ENCODE peak calls at places on chromosomes 6 and 20, in five cellular contexts. X is thyroid gland, V is pancreas, D is testis, K is IMR-90. G is an unnamed sample. For H3K4me1, the result is how much of the 10 kb centered on the place peaks cover.

GRCh38 chr6:53151676-53152075 is 3.0 kb upstream of the GCM1 start:
- DNase-seq in D (no peak), V (no peak), K (no peak), X (no peak), G (peak)

GRCh38 chr20:41054463-41055230 is 26.0 kb downstream of the TOP1 start:
- DNase-seq in K (no peak), D (no peak), X (no peak), V (no peak), G (peak)

GRCh38 chr6:148523051-148523450 is 180.4 kb downstream of the SASH1 start:
- DNase-seq in K (peak), D (no peak), X (no peak), V (no peak), G (no peak)

GRCh38 chr6:166936079-166936787 is 20.1 kb downstream of the RNASET2 start:
- DNase-seq in D (no peak), V (no peak), X (no peak), K (no peak), G (no peak)

GRCh38 chr6:7881765-7882500 is 28.7 kb downstream of the TXNDC5 start:
- DNase-seq in V (no peak), K (no peak), X (no peak), D (no peak), G (no peak)

GRCh38 chr6:106143582-106144139 is 57.5 kb downstream of the PRDM1 start:
- DNase-seq in K (no peak), X (no peak), D (no peak), V (no peak), G (no peak)

GRCh38 chr20:49132995-49133451 is 55.1 kb downstream of the STAU1 start:
- DNase-seq in K (peak), X (peak), D (no peak), V (no peak), G (peak)

GRCh38 chr6:78308025-78308424 is 559.3 kb upstream of the IRAK1BP1 start:
- DNase-seq in D (no peak), X (no peak), K (no peak), V (no peak), G (peak)

GRCh38 chr6:135393289-135393688 is 104.3 kb downstream of the AHI1 start:
- DNase-seq in D (no peak), V (no peak), X (no peak), K (no peak), G (no peak)

GRCh38 chr20:54028276-54029011 is 42.0 kb downstream of the BCAS1 start:
- DNase-seq in V (no peak), X (no peak), K (no peak), D (no peak), G (no peak)

GRCh38 chr20:56463428-56463827 is 5.0 kb upstream of the RTF2 start:
- DNase-seq in X (no peak), D (no peak), K (no peak), V (no peak), G (no peak)

GRCh38 chr6:133436652-133437051 is 195.5 kb downstream of the EYA4 start:
- DNase-seq in V (no peak), D (no peak), X (no peak), K (peak), G (no peak)

GRCh38 chr6:89644864-89645263 is 6.3 kb upstream of the LYRM2 start:
- DNase-seq in D (no peak), X (no peak), K (no peak), V (no peak), G (no peak)

GRCh38 chr6:158554611-158555361 is 5.1 kb upstream of the TMEM181 start:
- DNase-seq in K (peak), D (peak), X (no peak), V (no peak), G (no peak)

GRCh38 chr20:8837396-8837795 is 231.5 kb upstream of the PLCB4 start:
- DNase-seq in V (no peak), X (no peak), K (peak), D (no peak), G (no peak)

GRCh38 chr6:168116446-168116974 is 37.5 kb upstream of the FRMD1 start:
- DNase-seq in X (no peak), D (no peak), K (no peak), V (peak), G (no peak)

GRCh38 chr20:53642196-53643030 is 48.8 kb upstream of the ZNF217 start:
- DNase-seq in V (no peak), X (peak), D (no peak), K (peak), G (no peak)

GRCh38 chr20:362271-363254 is 15.7 kb downstream of the NRSN2 start:
- DNase-seq in V (peak), K (peak), D (peak), X (peak), G (peak)

GRCh38 chr6:149884215-149884614 is 13.7 kb downstream of the RAET1E start:
- DNase-seq in V (no peak), K (peak), D (peak), X (peak), G (no peak)

GRCh38 chr20:47205577-47206123 is 150.8 kb downstream of the ZMYND8 start:
- DNase-seq in K (peak), X (peak), V (peak), D (peak), G (peak)

GRCh38 chr6:11710968-11711643 is 67.5 kb downstream of the ADTRP start:
- DNase-seq in X (no peak), D (no peak), K (no peak), V (no peak), G (no peak)

GRCh38 chr6:143225929-143226328 is 165.2 kb downstream of the AIG1 start:
- DNase-seq in X (no peak), D (no peak), V (no peak), K (no peak), G (no peak)

GRCh38 chr6:56474531-56474930 is 168.2 kb downstream of the DST start:
- DNase-seq in V (no peak), K (no peak), X (no peak), D (no peak), G (no peak)

GRCh38 chr20:33337531-33338165 is 54.6 kb downstream of the BPIFB1 start:
- DNase-seq in D (no peak), V (no peak), X (no peak), K (no peak), G (no peak)

GRCh38 chr6:120147218-120147871 is 797.8 kb upstream of the MAN1A1 start:
- DNase-seq in K (no peak), X (no peak), D (peak), V (peak), G (no peak)

GRCh38 chr6:157610451-157610999 is 212.5 kb upstream of the SNX9 start:
- DNase-seq in K (no peak), V (no peak), X (no peak), D (no peak), G (no peak)

GRCh38 chr6:27541212-27541931 is 68.5 kb upstream of the ZNF184 start:
- DNase-seq in D (no peak), K (peak), X (no peak), V (no peak), G (peak)

GRCh38 chr20:17652411-17652810 is 29.6 kb downstream of the RRBP1 start:
- DNase-seq in D (no peak), K (no peak), X (no peak), V (peak), G (no peak)

GRCh38 chr20:17653835-17654648 is 28.0 kb downstream of the RRBP1 start:
- DNase-seq in D (no peak), X (no peak), V (no peak), K (no peak), G (no peak)

GRCh38 chr20:17650301-17650761 is 31.7 kb downstream of the RRBP1 start:
- DNase-seq in V (peak), X (no peak), D (no peak), K (no peak), G (no peak)

GRCh38 chr20:17650816-17651760 is 31.0 kb downstream of the RRBP1 start:
- DNase-seq in V (peak), D (no peak), K (peak), X (no peak), G (no peak)

GRCh38 chr20:17651761-17652388 is 30.2 kb downstream of the RRBP1 start:
- DNase-seq in D (no peak), X (peak), K (no peak), V (peak), G (no peak)
- TF ChIP-seq CTCF in D (no peak), X (peak), K (no peak), V (no peak), G (no peak)

GRCh38 chr20:20411382-20411781 is 43.5 kb downstream of the INSM1 start:
- DNase-seq in K (no peak), D (no peak), X (no peak), V (no peak), G (no peak)
- H3K4me1 ChIP-seq in K (under half), D (under half), X (under half), V (under half), G (under half)

GRCh38 chr6:16712250-16712930 is 48.9 kb downstream of the ATXN1 start:
- DNase-seq in V (no peak), X (no peak), D (no peak), K (no peak), G (peak)

GRCh38 chr6:16716450-16716858 is 44.8 kb downstream of the ATXN1 start:
- DNase-seq in X (no peak), V (no peak), D (no peak), K (no peak), G (no peak)

GRCh38 chr6:16711551-16712249 is 49.6 kb downstream of the ATXN1 start:
- DNase-seq in K (no peak), D (no peak), V (no peak), X (no peak), G (no peak)

GRCh38 chr6:16712931-16713484 is 48.3 kb downstream of the ATXN1 start:
- DNase-seq in X (no peak), D (no peak), K (peak), V (no peak), G (peak)

DNA sequence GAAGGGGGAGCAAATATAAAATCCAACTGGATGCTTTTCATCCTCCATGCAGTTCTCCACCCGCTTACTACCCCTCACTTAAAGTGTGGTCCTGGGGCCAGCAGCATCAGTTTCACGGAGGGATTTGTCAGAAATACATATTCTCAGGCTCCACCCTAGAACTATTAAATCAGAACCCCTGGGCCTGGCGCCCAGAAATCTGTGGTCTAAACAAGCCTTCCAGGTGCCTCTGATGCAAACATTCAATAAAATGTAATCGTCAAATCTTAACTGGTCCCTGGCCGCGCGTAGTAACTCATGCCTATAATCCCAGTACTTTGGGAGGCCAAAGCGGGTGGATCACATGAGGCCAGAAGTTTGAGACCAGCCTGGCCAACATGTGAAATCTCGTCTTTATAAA is 47.7 kb downstream of the ATXN1 start:
- DNase-seq in D (no peak), K (no peak), V (no peak), X (no peak), G (no peak)
- TF ChIP-seq CTCF in D (no peak), K (no peak), V (no peak), X (no peak), G (no peak)

GRCh38 chr20:23267909-23268308 is 82.7 kb upstream of the NXT1 start:
- DNase-seq in D (no peak), X (no peak), K (no peak), V (no peak), G (no peak)
- H3K4me1 ChIP-seq in D (under half), X (under half), K (under half), V (under half), G (under half)

GRCh38 chr6:37137881-37138568 is 31.9 kb upstream of the PIM1 start:
- DNase-seq in V (no peak), D (no peak), K (peak), X (no peak), G (no peak)

GRCh38 chr6:37142047-37142614 is 27.8 kb upstream of the PIM1 start:
- DNase-seq in D (no peak), K (peak), X (no peak), V (no peak), G (no peak)

GRCh38 chr6:37139223-37139962 is 30.6 kb upstream of the PIM1 start:
- DNase-seq in X (no peak), D (no peak), V (no peak), K (no peak), G (no peak)

GRCh38 chr6:37141291-37142046 is 28.5 kb upstream of the PIM1 start:
- DNase-seq in X (no peak), D (no peak), K (peak), V (no peak), G (no peak)

DNA sequence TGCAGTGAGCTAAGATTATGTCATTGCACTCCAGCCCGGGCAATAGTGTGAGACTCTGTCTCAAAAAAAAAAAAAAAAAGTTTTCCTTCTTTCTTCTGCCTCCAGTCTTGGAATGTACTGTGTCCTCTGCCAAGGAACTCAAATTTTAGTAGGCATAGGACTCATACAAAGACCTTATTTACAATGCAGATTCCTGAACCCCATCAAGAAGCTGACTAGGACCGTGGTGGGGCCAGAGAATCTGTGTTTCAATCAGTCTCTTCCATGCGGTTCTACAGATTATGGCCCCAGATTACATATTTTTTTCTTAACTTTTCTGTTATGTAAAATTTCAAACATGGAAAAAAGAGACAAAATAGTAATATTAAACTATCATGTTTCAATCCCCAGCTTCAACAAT is 29.8 kb upstream of the PIM1 start:
- DNase-seq in X (no peak), V (no peak), K (no peak), D (no peak), G (no peak)
- TF ChIP-seq CTCF in X (no peak), V (no peak), K (no peak), D (no peak), G (no peak)

GRCh38 chr6:35044145-35044745 is 96.9 kb downstream of the TCP11 start:
- DNase-seq in V (no peak), K (no peak), D (peak), X (peak), G (no peak)

GRCh38 chr6:35046862-35047261 is 94.3 kb downstream of the TCP11 start:
- DNase-seq in K (no peak), X (no peak), D (no peak), V (no peak), G (no peak)

GRCh38 chr6:35046098-35046497 is 95.0 kb downstream of the TCP11 start:
- DNase-seq in X (no peak), D (no peak), V (no peak), K (no peak), G (no peak)

GRCh38 chr6:35043381-35043780 is 97.8 kb downstream of the TCP11 start:
- DNase-seq in V (no peak), K (no peak), D (no peak), X (no peak), G (no peak)

DNA sequence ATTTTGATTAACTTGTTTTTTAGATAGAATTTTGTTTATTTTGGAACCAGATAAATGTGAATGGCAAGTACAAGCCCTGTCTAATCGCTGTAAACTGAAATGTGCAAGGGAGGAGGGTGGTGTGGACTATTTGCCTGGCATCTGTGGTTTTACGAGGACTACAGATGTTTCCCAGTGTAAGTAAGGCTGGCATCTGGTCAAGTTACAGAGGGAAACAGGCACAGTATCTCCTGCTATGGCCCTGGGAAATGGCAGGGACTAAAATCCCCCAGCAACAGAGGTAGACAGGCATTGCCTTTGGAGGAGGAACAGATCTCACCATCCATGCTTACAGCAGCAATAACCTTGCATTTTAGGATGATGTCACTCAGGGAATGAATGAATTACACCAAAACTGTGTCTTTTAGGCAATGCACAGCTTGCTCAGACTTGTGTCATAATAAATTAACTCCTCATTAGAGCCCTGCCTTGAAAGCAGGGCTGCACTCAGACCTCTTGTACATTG is 96.3 kb downstream of the TCP11 start:
- DNase-seq in K (no peak), D (no peak), X (no peak), V (no peak), G (no peak)
- H3K4me1 ChIP-seq in K (under half), D (half or more), X (half or more), V (under half), G (under half)

GRCh38 chr6:144284474-144284752 is 722 bp upstream of the UTRN start:
- DNase-seq in D (no peak), V (no peak), X (no peak), K (no peak), G (no peak)

GRCh38 chr6:144284753-144285547 is at the start of gene UTRN:
- DNase-seq in D (peak), K (peak), X (peak), V (peak), G (peak)

GRCh38 chr6:144285798-144286502 is 815 bp downstream of the UTRN start:
- DNase-seq in K (peak), D (peak), X (peak), V (peak), G (peak)

GRCh38 chr6:144285548-144285797 is 338 bp downstream of the UTRN start:
- DNase-seq in V (no peak), D (no peak), K (no peak), X (no peak), G (no peak)

GRCh38 chr6:144283781-144284473 is 1.2 kb upstream of the UTRN start:
- DNase-seq in X (no peak), K (peak), D (no peak), V (no peak), G (no peak)
- TF ChIP-seq CTCF in X (no peak), K (peak), D (no peak), V (no peak), G (no peak)

DNA sequence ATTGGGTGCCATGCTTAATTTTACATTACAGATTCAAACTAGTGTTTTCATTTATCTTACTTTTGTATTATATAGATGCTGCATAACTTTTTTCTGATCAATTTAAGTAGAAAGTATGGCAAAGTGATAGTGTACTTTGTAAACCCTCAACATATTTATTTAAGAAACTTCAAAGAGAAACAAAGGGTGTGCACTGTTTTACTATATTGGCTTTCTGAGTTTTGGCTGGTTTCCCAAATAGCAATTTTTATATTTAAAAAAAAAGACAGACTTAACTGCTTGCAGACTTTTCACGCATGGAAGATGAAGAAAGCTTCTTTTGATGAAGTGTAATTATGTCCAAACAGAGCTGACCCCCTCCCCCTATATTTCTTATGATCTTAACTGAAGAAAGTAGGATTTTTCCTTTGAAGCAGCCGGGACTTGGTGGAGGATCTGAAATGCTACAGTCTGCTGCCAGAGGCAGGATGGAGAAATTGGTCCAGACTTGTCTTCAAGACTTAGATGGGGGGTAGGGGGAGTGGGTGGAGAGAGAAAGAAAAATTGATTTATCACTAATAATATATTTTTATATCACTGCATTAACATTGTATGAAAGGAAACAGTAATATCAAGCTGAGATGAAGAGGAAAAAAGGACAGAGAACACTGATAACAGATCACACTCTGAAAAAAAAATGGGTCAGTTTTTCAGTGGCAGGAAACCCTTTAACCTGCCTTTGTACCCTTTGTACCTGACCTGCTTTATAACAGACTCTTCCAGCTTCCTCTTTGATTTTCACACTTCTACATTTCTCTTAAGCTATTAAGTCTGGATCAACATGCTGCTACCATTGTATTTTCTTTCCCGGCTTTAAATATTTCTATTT is 56.0 kb upstream of the SUPT3H start:
- DNase-seq in K (no peak), D (no peak), V (no peak), X (no peak), G (no peak)
- H3K4me1 ChIP-seq in K (under half), D (under half), V (under half), X (under half), G (under half)

G was measured in BE2C.